ENCODE peak calls at places on chromosomes 4 and X, in nine cellular contexts. One of them, this sample, is unnamed.

GRCh38 chr4:6327220-6327917 is 57.7 kb downstream of the WFS1 start:
- DNase-seq in gastrocnemius medialis: peak; percentile 50
- DNase-seq in esophagus squamous epithelium: no peak
- DNase-seq in thyroid gland: peak; percentile 83
- DNase-seq in spleen: peak; percentile 95
- DNase-seq in body of pancreas: peak; percentile 77
- DNase-seq in ovary: peak; percentile 76
- DNase-seq in uterus: peak; percentile 80
- DNase-seq in right lobe of liver: peak; percentile 86
- DNase-seq in this sample: peak; percentile 80

GRCh38 chr4:141459020-141459419 is 177.4 kb upstream of the IL15 start:
- DNase-seq in spleen: no peak
- DNase-seq in uterus: no peak
- DNase-seq in gastrocnemius medialis: no peak
- DNase-seq in right lobe of liver: no peak
- DNase-seq in thyroid gland: no peak
- DNase-seq in esophagus squamous epithelium: no peak
- DNase-seq in body of pancreas: no peak
- DNase-seq in ovary: no peak
- DNase-seq in this sample: no peak

GRCh38 chr4:4849106-4849505 is 10.4 kb upstream of the MSX1 start:
- DNase-seq in thyroid gland: no peak
- DNase-seq in body of pancreas: no peak
- DNase-seq in uterus: no peak
- DNase-seq in ovary: no peak
- DNase-seq in gastrocnemius medialis: no peak
- DNase-seq in esophagus squamous epithelium: no peak
- DNase-seq in right lobe of liver: no peak
- DNase-seq in spleen: peak; percentile 27
- DNase-seq in this sample: no peak

GRCh38 chr4:183504930-183505555 is at the start of gene ING2:
- DNase-seq in spleen: no peak
- DNase-seq in ovary: peak; percentile 54
- DNase-seq in esophagus squamous epithelium: peak; percentile 49
- DNase-seq in body of pancreas: no peak
- DNase-seq in gastrocnemius medialis: no peak
- DNase-seq in uterus: no peak
- DNase-seq in right lobe of liver: peak; percentile 90
- DNase-seq in thyroid gland: no peak
- DNase-seq in this sample: peak; percentile 20

GRCh38 chr4:156329779-156330178 is 376.1 kb upstream of the CTSO start:
- DNase-seq in ovary: no peak
- DNase-seq in thyroid gland: no peak
- DNase-seq in right lobe of liver: no peak
- DNase-seq in esophagus squamous epithelium: no peak
- DNase-seq in body of pancreas: no peak
- DNase-seq in gastrocnemius medialis: no peak
- DNase-seq in spleen: no peak
- DNase-seq in uterus: no peak
- DNase-seq in this sample: no peak

GRCh38 chr4:8167291-8167690 is 8.7 kb upstream of the ABLIM2 start:
- DNase-seq in thyroid gland: no peak
- DNase-seq in spleen: no peak
- DNase-seq in right lobe of liver: no peak
- DNase-seq in uterus: no peak
- DNase-seq in body of pancreas: no peak
- DNase-seq in ovary: no peak
- DNase-seq in esophagus squamous epithelium: no peak
- DNase-seq in gastrocnemius medialis: no peak
- DNase-seq in this sample: no peak

GRCh38 chr4:110621328-110621812 is 1.5 kb downstream of the PITX2 start:
- DNase-seq in spleen: no peak
- DNase-seq in right lobe of liver: no peak
- DNase-seq in gastrocnemius medialis: peak; percentile 45
- DNase-seq in uterus: no peak
- DNase-seq in esophagus squamous epithelium: no peak
- DNase-seq in body of pancreas: no peak
- DNase-seq in ovary: no peak
- DNase-seq in thyroid gland: no peak
- DNase-seq in this sample: no peak

GRCh38 chrX:37646254-37646653 is 39.3 kb upstream of the XK start:
- DNase-seq in gastrocnemius medialis: no peak
- DNase-seq in ovary: no peak
- DNase-seq in uterus: no peak
- DNase-seq in right lobe of liver: no peak
- DNase-seq in body of pancreas: no peak
- DNase-seq in thyroid gland: no peak
- DNase-seq in spleen: no peak
- DNase-seq in esophagus squamous epithelium: no peak
- DNase-seq in this sample: no peak

GRCh38 chr4:188660796-188661195 is 521.6 kb downstream of the TRIML1 start:
- DNase-seq in uterus: no peak
- DNase-seq in thyroid gland: no peak
- DNase-seq in gastrocnemius medialis: no peak
- DNase-seq in body of pancreas: no peak
- DNase-seq in ovary: no peak
- DNase-seq in esophagus squamous epithelium: no peak
- DNase-seq in right lobe of liver: no peak
- DNase-seq in spleen: no peak
- DNase-seq in this sample: no peak

GRCh38 chr4:125550769-125551168 is 236.0 kb downstream of the FAT4 start:
- DNase-seq in esophagus squamous epithelium: no peak
- DNase-seq in spleen: no peak
- DNase-seq in right lobe of liver: no peak
- DNase-seq in thyroid gland: no peak
- DNase-seq in gastrocnemius medialis: no peak
- DNase-seq in uterus: no peak
- DNase-seq in body of pancreas: no peak
- DNase-seq in ovary: no peak
- DNase-seq in this sample: no peak

GRCh38 chrX:79408623-79409322 is 41.6 kb upstream of the ITM2A start:
- DNase-seq in spleen: no peak
- DNase-seq in thyroid gland: no peak
- DNase-seq in uterus: no peak
- DNase-seq in gastrocnemius medialis: no peak
- DNase-seq in body of pancreas: no peak
- DNase-seq in esophagus squamous epithelium: no peak
- DNase-seq in right lobe of liver: no peak
- DNase-seq in ovary: no peak
- DNase-seq in this sample: no peak

GRCh38 chr4:106312997-106313522 is 2.9 kb downstream of the TBCK start:
- DNase-seq in gastrocnemius medialis: no peak
- DNase-seq in body of pancreas: no peak
- DNase-seq in uterus: no peak
- DNase-seq in ovary: no peak
- DNase-seq in thyroid gland: no peak
- DNase-seq in right lobe of liver: no peak
- DNase-seq in spleen: no peak
- DNase-seq in esophagus squamous epithelium: no peak
- DNase-seq in this sample: no peak

GRCh38 chr4:145420595-145421214 is 60.9 kb upstream of the SMAD1 start:
- DNase-seq in ovary: no peak
- DNase-seq in gastrocnemius medialis: no peak
- DNase-seq in thyroid gland: no peak
- DNase-seq in right lobe of liver: peak; percentile 62
- DNase-seq in spleen: no peak
- DNase-seq in body of pancreas: no peak
- DNase-seq in uterus: no peak
- DNase-seq in esophagus squamous epithelium: no peak
- DNase-seq in this sample: no peak

GRCh38 chr4:88792268-88792781 is 94.7 kb upstream of the NAP1L5 start:
- DNase-seq in thyroid gland: no peak
- DNase-seq in right lobe of liver: no peak
- DNase-seq in spleen: no peak
- DNase-seq in ovary: no peak
- DNase-seq in esophagus squamous epithelium: no peak
- DNase-seq in uterus: no peak
- DNase-seq in gastrocnemius medialis: no peak
- DNase-seq in body of pancreas: no peak
- DNase-seq in this sample: no peak

GRCh38 chr4:185775792-185776555 is 36.0 kb downstream of the SORBS2 start:
- DNase-seq in right lobe of liver: no peak
- DNase-seq in spleen: no peak
- DNase-seq in gastrocnemius medialis: no peak
- DNase-seq in thyroid gland: no peak
- DNase-seq in esophagus squamous epithelium: no peak
- DNase-seq in uterus: no peak
- DNase-seq in ovary: no peak
- DNase-seq in body of pancreas: peak; percentile 25
- DNase-seq in this sample: no peak

GRCh38 chr4:185774076-185774731 is 37.8 kb downstream of the SORBS2 start:
- DNase-seq in thyroid gland: no peak
- DNase-seq in body of pancreas: no peak
- DNase-seq in esophagus squamous epithelium: no peak
- DNase-seq in ovary: no peak
- DNase-seq in spleen: no peak
- DNase-seq in gastrocnemius medialis: no peak
- DNase-seq in uterus: no peak
- DNase-seq in right lobe of liver: peak; percentile 42
- DNase-seq in this sample: no peak

GRCh38 chr4:185772391-185773093 is 39.5 kb downstream of the SORBS2 start:
- DNase-seq in body of pancreas: no peak
- DNase-seq in esophagus squamous epithelium: no peak
- DNase-seq in ovary: no peak
- DNase-seq in spleen: no peak
- DNase-seq in uterus: no peak
- DNase-seq in gastrocnemius medialis: no peak
- DNase-seq in thyroid gland: peak; percentile 48
- DNase-seq in right lobe of liver: no peak
- DNase-seq in this sample: no peak

GRCh38 chr4:185773419-185773818 is 38.6 kb downstream of the SORBS2 start:
- DNase-seq in thyroid gland: peak; percentile 66
- DNase-seq in right lobe of liver: peak; percentile 57
- DNase-seq in body of pancreas: peak; percentile 93
- DNase-seq in gastrocnemius medialis: no peak
- DNase-seq in uterus: peak; percentile 39
- DNase-seq in esophagus squamous epithelium: no peak
- DNase-seq in spleen: no peak
- DNase-seq in ovary: no peak
- DNase-seq in this sample: peak; percentile 45

DNA sequence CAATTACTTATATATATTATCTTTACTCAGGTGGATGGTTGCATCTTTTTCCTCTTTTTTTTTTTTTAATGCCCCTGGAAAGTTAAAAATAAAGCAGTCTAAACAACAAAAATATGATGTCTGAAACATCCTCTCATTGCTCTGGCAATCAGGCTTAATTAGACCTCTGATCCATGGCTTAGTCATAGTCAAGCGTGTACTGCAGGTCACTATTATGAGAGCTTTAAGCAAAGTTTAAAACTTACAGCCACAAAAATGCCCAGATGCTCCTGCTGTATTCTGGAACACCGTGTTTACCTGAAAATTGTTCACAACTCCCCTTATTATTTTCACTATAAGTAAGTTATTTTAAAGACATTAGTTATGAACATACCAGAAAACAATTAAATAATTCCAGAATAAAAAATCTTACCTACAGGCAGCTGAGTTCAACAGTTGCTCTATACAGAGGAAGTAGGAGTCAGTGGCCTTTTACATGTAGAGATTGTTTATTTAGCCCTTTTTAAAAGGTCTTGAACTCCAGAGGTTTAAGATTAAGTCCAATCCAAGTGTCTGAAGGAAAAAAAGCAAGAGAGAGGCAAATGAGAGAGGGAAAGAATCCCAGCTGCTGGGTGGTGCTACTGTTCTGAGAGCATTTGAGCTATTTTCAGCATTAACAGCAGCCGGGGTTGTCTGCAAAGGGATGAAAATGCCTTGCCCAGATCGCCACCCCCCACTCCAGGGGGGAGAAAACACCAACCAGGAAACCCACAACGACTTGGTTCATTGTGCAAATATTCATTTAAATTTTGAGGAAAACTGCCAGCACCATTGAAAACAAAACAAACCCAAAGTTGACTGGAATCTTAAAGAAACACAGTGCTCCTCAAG is 36.9 kb downstream of the SORBS2 start:
- DNase-seq in ovary: no peak
- DNase-seq in spleen: no peak
- DNase-seq in esophagus squamous epithelium: no peak
- DNase-seq in right lobe of liver: peak; percentile 49
- DNase-seq in gastrocnemius medialis: no peak
- DNase-seq in thyroid gland: peak; percentile 81
- DNase-seq in body of pancreas: peak; percentile 78
- DNase-seq in uterus: no peak
- DNase-seq in this sample: peak; percentile 45
- TF ChIP-seq POLR2A in ovary: no peak
- TF ChIP-seq POLR2A in spleen: no peak
- TF ChIP-seq POLR2A in esophagus squamous epithelium: no peak
- TF ChIP-seq POLR2A in right lobe of liver: no peak
- TF ChIP-seq POLR2A in gastrocnemius medialis: no peak
- TF ChIP-seq POLR2A in thyroid gland: no peak
- TF ChIP-seq POLR2A in body of pancreas: peak; percentile 78
- TF ChIP-seq POLR2A in uterus: no peak
- TF ChIP-seq POLR2A in this sample: no peak

GRCh38 chrX:132022863-132023116 is 312 bp upstream of the STK26 start:
- DNase-seq in thyroid gland: no peak
- DNase-seq in body of pancreas: no peak
- DNase-seq in uterus: no peak
- DNase-seq in ovary: no peak
- DNase-seq in gastrocnemius medialis: no peak
- DNase-seq in esophagus squamous epithelium: no peak
- DNase-seq in right lobe of liver: no peak
- DNase-seq in spleen: no peak
- DNase-seq in this sample: peak; percentile 28
- H3K27ac ChIP-seq in thyroid gland: no peak overlapping the region
- H3K27ac ChIP-seq in body of pancreas: peak overlapping the region; percentile 76
- H3K27ac ChIP-seq in uterus: peak overlapping the region; percentile 56
- H3K27ac ChIP-seq in ovary: no peak overlapping the region
- H3K27ac ChIP-seq in gastrocnemius medialis: no peak overlapping the region
- H3K27ac ChIP-seq in esophagus squamous epithelium: peak overlapping the region; percentile 87
- H3K27ac ChIP-seq in right lobe of liver: no peak overlapping the region
- H3K27ac ChIP-seq in spleen: peak overlapping the region; percentile 85
- H3K27ac ChIP-seq in this sample: no peak overlapping the region

GRCh38 chr4:78689224-78689623 is 86.9 kb upstream of the BMP2K start:
- DNase-seq in right lobe of liver: no peak
- DNase-seq in spleen: no peak
- DNase-seq in uterus: no peak
- DNase-seq in body of pancreas: no peak
- DNase-seq in esophagus squamous epithelium: no peak
- DNase-seq in gastrocnemius medialis: no peak
- DNase-seq in thyroid gland: no peak
- DNase-seq in ovary: no peak
- DNase-seq in this sample: no peak
- H3K4me1 ChIP-seq in right lobe of liver: no peaks in the 10 kb centered on the region
- H3K4me1 ChIP-seq in spleen: peaks cover 26% of the 10 kb centered on the region
- H3K4me1 ChIP-seq in uterus: no peaks in the 10 kb centered on the region
- H3K4me1 ChIP-seq in body of pancreas: no peaks in the 10 kb centered on the region
- H3K4me1 ChIP-seq in esophagus squamous epithelium: no peaks in the 10 kb centered on the region
- H3K4me1 ChIP-seq in gastrocnemius medialis: peaks cover 6% of the 10 kb centered on the region
- H3K4me1 ChIP-seq in thyroid gland: no peaks in the 10 kb centered on the region
- H3K4me1 ChIP-seq in ovary: no peaks in the 10 kb centered on the region
- H3K4me1 ChIP-seq in this sample: peaks cover 31% of the 10 kb centered on the region

DNA sequence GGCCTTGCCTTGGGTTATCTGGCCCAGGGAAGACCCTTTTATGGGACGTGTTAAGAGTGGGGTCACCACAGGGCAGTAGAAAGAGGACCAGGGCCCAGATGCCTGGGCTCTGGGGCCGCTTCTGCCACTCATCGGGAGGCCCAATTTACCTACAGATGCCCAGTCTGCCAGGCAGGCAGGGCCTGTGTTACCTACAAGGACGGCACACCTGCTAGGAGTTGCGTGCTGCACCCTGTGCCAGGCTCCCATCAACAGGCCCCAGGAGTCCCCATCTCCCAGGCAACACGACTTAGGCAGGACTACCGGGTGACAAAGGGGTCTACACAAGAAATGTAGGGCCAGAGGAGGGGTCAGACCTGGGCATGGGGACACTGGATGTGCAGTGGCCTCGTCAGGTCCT is 34.6 kb downstream of the WDR1 start:
- DNase-seq in right lobe of liver: no peak
- DNase-seq in thyroid gland: no peak
- DNase-seq in spleen: peak; percentile 56
- DNase-seq in uterus: peak; percentile 12
- DNase-seq in body of pancreas: no peak
- DNase-seq in ovary: no peak
- DNase-seq in esophagus squamous epithelium: no peak
- DNase-seq in gastrocnemius medialis: no peak
- DNase-seq in this sample: peak; percentile 36
- TF ChIP-seq POLR2A in right lobe of liver: no peak
- TF ChIP-seq POLR2A in thyroid gland: no peak
- TF ChIP-seq POLR2A in spleen: no peak
- TF ChIP-seq POLR2A in uterus: no peak
- TF ChIP-seq POLR2A in body of pancreas: no peak
- TF ChIP-seq POLR2A in ovary: no peak
- TF ChIP-seq POLR2A in esophagus squamous epithelium: no peak
- TF ChIP-seq POLR2A in gastrocnemius medialis: no peak
- TF ChIP-seq POLR2A in this sample: no peak

This sample was measured in heart left ventricle.